ENCODE peak calls at places on chromosomes 3 and 15, in six cellular contexts. T is mammary epithelial cell, N is transverse colon, V is A549, L is K562, S is heart left ventricle. E is an unnamed sample. For H3K4me1 and H3K9me3, the result is how much of the 10 kb centered on the place peaks cover.

GRCh38 chr3:138348107-138348949 is at the start of gene MRAS:
- DNase-seq in T (peak), N (peak), V (peak), L (peak), S (peak), E (no peak)

GRCh38 chr15:39685999-39686613 is 96.5 kb downstream of the FSIP1 start:
- DNase-seq in T (peak), N (peak), V (peak), L (peak), S (peak), E (peak)

GRCh38 chr3:107598926-107599754 is 76.4 kb downstream of the BBX start:
- DNase-seq in T (peak), N (peak), V (peak), L (no peak), S (peak), E (no peak)

GRCh38 chr15:26712350-26712749 is 60.5 kb downstream of the GABRB3 start:
- DNase-seq in T (no peak), N (no peak), V (no peak), L (no peak), S (no peak), E (no peak)

GRCh38 chr3:122857019-122857418 is 62.1 kb downstream of the SLC49A4 start:
- DNase-seq in T (peak), N (no peak), V (no peak), L (no peak), S (no peak), E (no peak)

GRCh38 chr15:22780267-22780666 is 6.2 kb upstream of the NIPA1 start:
- DNase-seq in T (peak), N (no peak), V (no peak), L (no peak), S (no peak), E (no peak)

GRCh38 chr3:127803619-127804018 is 18.7 kb downstream of the MGLL start:
- DNase-seq in T (peak), N (no peak), V (peak), L (no peak), S (no peak), E (no peak)

GRCh38 chr3:13717222-13717573 is 162.7 kb downstream of the WNT7A start:
- DNase-seq in T (no peak), N (no peak), V (no peak), L (no peak), S (no peak), E (no peak)

GRCh38 chr15:63943829-63944680 is 102.2 kb downstream of the DAPK2 start:
- DNase-seq in T (no peak), N (no peak), V (no peak), L (no peak), S (peak), E (no peak)

DNA sequence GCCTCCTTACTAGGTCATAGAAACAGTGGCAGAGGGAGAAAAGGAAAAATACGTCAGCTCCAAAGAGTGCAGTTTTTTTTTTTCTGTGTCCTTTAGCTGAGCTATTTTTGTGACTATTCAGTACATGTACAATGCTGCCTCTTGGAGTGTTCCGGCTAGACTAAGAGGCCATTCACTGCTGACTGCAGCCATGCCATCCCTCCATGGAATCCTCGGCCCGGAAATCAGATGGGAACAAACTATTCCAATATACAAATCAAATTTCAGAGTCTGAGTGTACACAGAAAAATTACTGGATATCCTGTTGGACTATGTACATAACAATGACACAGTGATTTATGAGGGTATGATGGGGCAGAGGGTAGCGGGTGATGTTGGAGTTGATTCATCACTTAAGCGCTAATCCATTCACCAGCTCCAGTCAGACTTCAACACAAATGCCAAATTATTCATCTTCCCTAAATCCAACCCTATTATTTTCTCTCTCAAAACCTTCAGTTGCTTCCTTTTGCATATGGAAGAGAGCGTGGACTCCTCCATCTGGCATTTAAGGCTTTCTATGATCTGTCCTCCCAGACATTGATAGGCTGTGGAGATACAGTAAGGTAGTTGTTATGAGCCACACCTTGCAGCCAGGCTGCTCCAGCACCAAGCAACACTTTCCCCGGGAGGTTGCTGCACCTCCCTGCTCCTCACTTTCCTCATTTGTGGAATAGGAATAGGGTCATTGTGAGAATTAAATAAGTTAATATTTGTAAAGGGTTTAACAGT is 109.1 kb downstream of the LPP start:
- DNase-seq in T (no peak), N (no peak), V (no peak), L (no peak), S (peak), E (no peak)
- H3K4me1 ChIP-seq in T (under half), N (half or more), V (half or more), L (under half), S (half or more), E (under half)

GRCh38 chr15:24823473-24823872 is 131.3 kb upstream of the SNRPN start:
- DNase-seq in T (no peak), N (no peak), V (no peak), L (peak), S (peak), E (peak)
- H3K9me3 ChIP-seq in T (under half), N (under half), V (under half), L (under half), S (under half), E (under half)

DNA sequence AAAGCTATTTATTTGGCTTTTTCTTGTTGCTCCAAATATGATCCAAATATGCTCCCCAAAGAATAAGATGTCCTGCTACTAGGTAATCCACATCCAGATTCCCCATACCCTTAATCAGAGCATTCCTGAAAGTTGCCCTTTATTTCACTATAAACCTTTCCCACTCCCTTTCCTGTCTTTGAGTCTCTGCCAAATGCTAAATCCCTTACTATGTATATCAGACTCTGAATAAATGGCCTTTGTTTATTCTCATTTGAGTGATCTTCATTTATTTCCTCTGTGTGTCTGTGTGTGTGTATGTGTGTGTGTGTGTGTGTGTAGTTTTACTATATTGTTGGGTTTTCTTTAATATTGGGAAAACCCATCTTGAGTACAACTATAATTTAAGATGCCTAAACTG is 7.0 kb upstream of the SPICE1 start:
- DNase-seq in T (no peak), N (no peak), V (no peak), L (no peak), S (no peak), E (no peak)
- H3K4me1 ChIP-seq in T (under half), N (under half), V (under half), L (under half), S (under half), E (under half)

DNA sequence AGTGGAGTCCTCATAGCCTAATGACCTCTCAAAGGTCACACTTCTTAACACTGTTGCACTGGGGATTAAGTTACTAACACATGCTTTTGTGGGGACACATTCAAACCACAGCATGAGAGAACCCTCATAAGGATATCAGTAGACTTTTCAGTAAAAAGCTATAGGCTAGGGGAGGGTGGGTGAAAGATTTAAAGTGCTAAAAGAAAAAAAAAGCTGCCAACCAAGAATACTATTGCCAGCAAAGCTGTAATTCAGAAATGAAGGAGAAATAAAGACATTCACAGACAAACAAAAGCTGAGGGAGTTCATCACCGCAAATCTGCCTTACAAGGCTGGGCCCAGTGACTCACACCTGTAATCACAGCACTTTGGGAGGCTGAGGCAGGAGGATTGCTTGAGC is 50.4 kb upstream of the PRSS50 start:
- DNase-seq in T (no peak), N (no peak), V (no peak), L (no peak), S (no peak), E (no peak)
- H3K9me3 ChIP-seq in T (under half), N (under half), V (under half), L (under half), S (half or more), E (under half)

GRCh38 chr3:16134173-16134928 is 40.1 kb upstream of the GALNT15 start:
- DNase-seq in T (no peak), N (no peak), V (no peak), L (no peak), S (no peak), E (no peak)

GRCh38 chr3:16136042-16136441 is 38.4 kb upstream of the GALNT15 start:
- DNase-seq in T (no peak), N (no peak), V (no peak), L (no peak), S (no peak), E (no peak)

GRCh38 chr3:16132190-16132589 is 42.3 kb upstream of the GALNT15 start:
- DNase-seq in T (peak), N (no peak), V (no peak), L (no peak), S (no peak), E (peak)

GRCh38 chr3:16130066-16130465 is 44.4 kb upstream of the GALNT15 start:
- DNase-seq in T (no peak), N (no peak), V (no peak), L (no peak), S (no peak), E (no peak)

GRCh38 chr3:16132926-16133325 is 41.6 kb upstream of the GALNT15 start:
- DNase-seq in T (no peak), N (no peak), V (no peak), L (no peak), S (peak), E (no peak)
- H3K4me1 ChIP-seq in T (under half), N (under half), V (under half), L (under half), S (under half), E (under half)

GRCh38 chr3:72087420-72087819 is 302.5 kb upstream of the PROK2 start:
- DNase-seq in T (no peak), N (no peak), V (no peak), L (no peak), S (no peak), E (no peak)
- H3K9me3 ChIP-seq in T (under half), N (under half), V (under half), L (under half), S (under half), E (under half)

GRCh38 chr15:67180514-67181191 is 73.8 kb downstream of the AAGAB start:
- DNase-seq in T (no peak), N (no peak), V (no peak), L (no peak), S (no peak), E (no peak)

GRCh38 chr15:67181221-67181639 is 73.2 kb downstream of the AAGAB start:
- DNase-seq in T (no peak), N (no peak), V (no peak), L (no peak), S (peak), E (no peak)

GRCh38 chr15:67180035-67180434 is 74.4 kb downstream of the AAGAB start:
- DNase-seq in T (no peak), N (no peak), V (no peak), L (no peak), S (no peak), E (no peak)

GRCh38 chr15:67178569-67179210 is 75.8 kb downstream of the AAGAB start:
- DNase-seq in T (peak), N (no peak), V (no peak), L (peak), S (no peak), E (no peak)

DNA sequence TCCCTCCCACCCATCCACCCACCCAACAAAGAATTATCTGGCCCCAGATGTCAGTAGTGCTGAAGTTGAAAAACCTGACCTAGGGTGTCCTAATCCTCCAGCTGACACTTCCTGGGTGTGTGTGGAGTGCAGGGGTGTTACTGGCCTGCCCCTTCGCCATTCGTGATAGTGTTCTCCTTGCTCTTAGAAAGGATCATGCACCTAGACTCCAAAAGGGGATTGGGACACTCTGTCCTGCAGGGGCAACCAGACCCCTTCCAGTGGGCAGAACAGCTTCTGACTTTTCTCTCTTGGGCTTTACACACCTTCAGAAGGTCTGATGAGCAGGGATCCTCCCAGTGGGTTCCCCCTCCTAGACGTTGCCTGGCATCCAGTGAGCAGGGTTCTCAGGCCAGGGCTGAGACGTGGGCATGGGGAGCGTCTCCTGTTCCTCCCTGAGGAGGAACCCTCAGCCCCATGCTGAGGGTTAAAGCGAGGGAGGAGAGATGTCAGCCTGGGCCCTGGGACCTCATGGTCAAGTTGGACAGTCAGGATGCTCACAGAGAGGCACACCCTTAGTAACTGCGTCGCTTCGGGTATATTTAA is 75.0 kb downstream of the AAGAB start:
- DNase-seq in T (no peak), N (no peak), V (no peak), L (no peak), S (no peak), E (no peak)
- H3K4me1 ChIP-seq in T (under half), N (under half), V (half or more), L (under half), S (under half), E (under half)